ENCODE peak calls at places on chromosomes 16 and 17, in seven cellular contexts. L is NCI-H2171 treated with DMSO at 0.1 percent for 48 hours, O is fibroblast of the conjunctiva, G is NCI-H1092 treated with DMSO at 0.1 percent for 48 hours, H is lower leg skin, E is thoracic aorta, R is kidney tubule cell. K is an unnamed sample.

GRCh38 chr17:31497994-31498826 is 106.7 kb downstream of the RAB11FIP4 start:
- DNase-seq in G (no peak), L (no peak), O (no peak), H (no peak), E (no peak), R (no peak), K (no peak)

GRCh38 chr16:67945392-67945933 is 1.5 kb upstream of the LCAT start:
- DNase-seq in E (no peak), O (no peak), R (no peak), G (no peak), H (no peak), L (no peak), K (no peak)

GRCh38 chr16:2242598-2242997 is 6.4 kb downstream of the DNASE1L2 start:
- DNase-seq in O (no peak), G (no peak), H (no peak), R (no peak), L (no peak), E (no peak), K (no peak)

GRCh38 chr17:43881758-43882505 is 25.4 kb downstream of the MPP2 start:
- DNase-seq in E (no peak), H (no peak), G (no peak), O (no peak), L (no peak), R (no peak), K (no peak)

GRCh38 chr16:24677388-24677787 is 52.1 kb upstream of the TNRC6A start:
- DNase-seq in H (no peak), G (no peak), R (peak; percentile 47), L (no peak), E (no peak), O (no peak), K (no peak)

GRCh38 chr17:68456529-68457167 is 648 bp downstream of the WIPI1 start:
- DNase-seq in G (no peak), R (peak; percentile 87), H (peak; percentile 95), E (peak; percentile 32), L (no peak), O (peak; percentile 88), K (no peak)

GRCh38 chr17:76458580-76459490 is 5.9 kb upstream of the UBE2O start:
- DNase-seq in H (no peak), R (peak; percentile 68), O (peak; percentile 17), E (no peak), L (no peak), G (peak; percentile 31), K (no peak)

GRCh38 chr17:73045722-73046121 is 46.8 kb downstream of the SLC39A11 start:
- DNase-seq in O (no peak), E (no peak), H (no peak), R (no peak), L (peak; percentile 80), G (no peak), K (no peak)

GRCh38 chr17:80931421-80932265 is 60.0 kb upstream of the CHMP6 start:
- DNase-seq in R (peak; percentile 90), G (no peak), L (no peak), O (peak; percentile 64), E (no peak), H (no peak), K (no peak)

GRCh38 chr16:49454426-49455180 is 81.0 kb downstream of the C16orf78 start:
- DNase-seq in O (no peak), L (no peak), G (no peak), E (no peak), H (peak; percentile 80), R (no peak), K (no peak)

GRCh38 chr17:45117848-45118646 is 14.3 kb downstream of the PLCD3 start:
- DNase-seq in L (no peak), R (no peak), E (no peak), O (no peak), G (no peak), H (no peak), K (no peak)

GRCh38 chr17:1076299-1076981 is 79.5 kb downstream of the TIMM22 start:
- DNase-seq in G (no peak), H (no peak), O (no peak), L (peak; percentile 13), E (no peak), R (no peak), K (no peak)

GRCh38 chr17:40113961-40114272 is 7.9 kb upstream of the MSL1 start:
- DNase-seq in L (no peak), R (no peak), G (no peak), E (no peak), O (no peak), H (no peak), K (no peak)

GRCh38 chr17:45777388-45777787 is 6.7 kb upstream of the CRHR1 start:
- DNase-seq in H (no peak), L (no peak), O (no peak), G (no peak), E (no peak), R (no peak), K (no peak)

GRCh38 chr17:78497115-78497540 is 80.1 kb downstream of the DNAH17 start:
- DNase-seq in R (peak; percentile 81), L (peak; percentile 78), H (peak; percentile 91), G (peak; percentile 77), E (no peak), O (peak; percentile 52), K (peak; percentile 35)

GRCh38 chr16:21611546-21612384 is 12.4 kb downstream of the METTL9 start:
- DNase-seq in H (no peak), E (no peak), R (no peak), G (no peak), O (no peak), L (no peak), K (peak; percentile 93)

GRCh38 chr16:75789237-75789636 is 62.9 kb upstream of the CPHXL start:
- DNase-seq in G (peak; percentile 46), R (peak; percentile 61), L (peak; percentile 78), O (peak; percentile 34), E (no peak), H (no peak), K (no peak)

GRCh38 chr16:56269824-56270684 is 78.8 kb downstream of the GNAO1 start:
- DNase-seq in E (no peak), R (peak; percentile 56), G (peak; percentile 75), L (no peak), H (no peak), O (no peak), K (no peak)

GRCh38 chr16:89120921-89121351 is 27.3 kb downstream of the ACSF3 start:
- DNase-seq in H (no peak), R (no peak), E (no peak), L (no peak), G (no peak), O (no peak), K (no peak)

GRCh38 chr17:20010099-20010863 is 1.1 kb downstream of the SPECC1 start:
- DNase-seq in O (peak; percentile 56), R (peak; percentile 46), L (peak; percentile 85), H (no peak), E (no peak), G (peak; percentile 56), K (no peak)

GRCh38 chr16:20910781-20911321 is 10.3 kb downstream of the LYRM1 start:
- DNase-seq in E (no peak), H (no peak), L (no peak), G (no peak), O (peak; percentile 74), R (peak; percentile 96), K (peak; percentile 39)

GRCh38 chr16:4140652-4141051 is 24.4 kb upstream of the ADCY9 start:
- DNase-seq in G (no peak), H (no peak), E (no peak), R (peak; percentile 66), O (no peak), L (peak; percentile 84), K (no peak)

GRCh38 chr17:14201087-14201486 is 35.6 kb downstream of the CDRT15 start:
- DNase-seq in E (no peak), O (no peak), G (no peak), R (no peak), L (no peak), H (no peak), K (peak; percentile 90)

GRCh38 chr17:74119960-74120359 is 83.5 kb upstream of the RPL38 start:
- DNase-seq in L (peak; percentile 66), R (no peak), G (peak; percentile 37), E (no peak), O (no peak), H (no peak), K (no peak)

GRCh38 chr16:59021751-59022150 is 287.6 kb upstream of the GOT2 start:
- DNase-seq in R (peak; percentile 49), H (no peak), O (no peak), E (no peak), L (no peak), G (no peak), K (no peak)

GRCh38 chr17:63819585-63820537 is 7.4 kb upstream of the PSMC5 start:
- DNase-seq in E (no peak), O (no peak), R (peak; percentile 19), L (no peak), H (no peak), G (no peak), K (no peak)

GRCh38 chr16:89104930-89105571 is 11.4 kb downstream of the ACSF3 start:
- DNase-seq in L (no peak), E (no peak), H (no peak), R (no peak), G (no peak), O (no peak), K (no peak)

GRCh38 chr17:48596735-48597491 is 3.3 kb upstream of the HOXB5 start:
- DNase-seq in E (no peak), G (no peak), L (no peak), O (no peak), H (no peak), R (peak; percentile 84), K (no peak)

GRCh38 chr16:67637625-67638024 is 7.3 kb upstream of the CARMIL2 start:
- DNase-seq in O (no peak), E (no peak), R (no peak), G (no peak), H (no peak), L (no peak), K (no peak)

GRCh38 chr17:12402963-12403622 is 262.6 kb upstream of the MYOCD start:
- DNase-seq in L (no peak), G (no peak), R (peak; percentile 73), H (no peak), O (peak; percentile 27), E (no peak), K (no peak)

GRCh38 chr17:77571562-77571981 is 386.9 kb upstream of the TNRC6C start:
- DNase-seq in E (no peak), G (no peak), H (no peak), O (no peak), L (no peak), R (no peak), K (no peak)

GRCh38 chr17:83180996-83181481 is 101.6 kb downstream of the METRNL start:
- DNase-seq in E (no peak), R (no peak), L (no peak), H (peak; percentile 80), O (no peak), G (peak; percentile 2), K (no peak)

K was measured in CD4-positive, CD25-positive, alpha-beta regulatory T cell.